ENCODE peak calls at places on chromosomes 11 and 22, in ten cellular contexts. G is upper lobe of right lung, C is A549, K is neuronal stem cell, Q is cardiac muscle cell, U is endodermal cell, F is IMR-90, S is sigmoid colon, P is pancreas, T is transverse colon. D is an unnamed sample. For H3K4me1, the result is how much of the 10 kb centered on the place peaks cover.

GRCh38 chr11:76598426-76598839 is 72.1 kb downstream of the LRRC32 start:
- DNase-seq in G (peak), C (peak), K (no peak), Q (peak), U (peak), F (peak), S (no peak), P (peak), T (no peak), D (no peak)

GRCh38 chr22:49269928-49270327 is 557.7 kb downstream of the BRD1 start:
- DNase-seq in G (no peak), C (no peak), K (peak), Q (no peak), U (peak), F (no peak), S (no peak), P (no peak), T (no peak), D (no peak)

GRCh38 chr22:20205964-20206708 is 55.3 kb upstream of the CCDC188 start:
- DNase-seq in G (peak), C (peak), K (no peak), Q (peak), U (peak), F (peak), S (peak), P (no peak), T (peak), D (no peak)

GRCh38 chr11:74085542-74085892 is 76.6 kb upstream of the UCP3 start:
- DNase-seq in G (no peak), C (no peak), K (no peak), Q (no peak), U (no peak), F (peak), S (no peak), P (no peak), T (no peak), D (no peak)

GRCh38 chr11:31974737-31975136 is 116.1 kb upstream of the RCN1 start:
- DNase-seq in G (no peak), C (no peak), K (no peak), Q (no peak), U (no peak), F (peak), S (no peak), P (no peak), T (no peak), D (no peak)

GRCh38 chr22:49084203-49084602 is 743.5 kb downstream of the BRD1 start:
- DNase-seq in G (peak), C (no peak), K (no peak), Q (no peak), U (no peak), F (no peak), S (peak), P (peak), T (no peak), D (no peak)

GRCh38 chr11:13955971-13956421 is 6.5 kb upstream of the SPON1 start:
- DNase-seq in G (no peak), C (no peak), K (peak), Q (peak), U (peak), F (peak), S (peak), P (no peak), T (peak), D (no peak)

GRCh38 chr11:134514354-134514951 is 102.4 kb upstream of the B3GAT1 start:
- DNase-seq in G (peak), C (no peak), K (no peak), Q (no peak), U (peak), F (no peak), S (peak), P (peak), T (no peak), D (peak)

GRCh38 chr11:134691474-134691873 is 279.4 kb upstream of the B3GAT1 start:
- DNase-seq in G (no peak), C (no peak), K (no peak), Q (no peak), U (no peak), F (no peak), S (no peak), P (no peak), T (no peak), D (no peak)

DNA sequence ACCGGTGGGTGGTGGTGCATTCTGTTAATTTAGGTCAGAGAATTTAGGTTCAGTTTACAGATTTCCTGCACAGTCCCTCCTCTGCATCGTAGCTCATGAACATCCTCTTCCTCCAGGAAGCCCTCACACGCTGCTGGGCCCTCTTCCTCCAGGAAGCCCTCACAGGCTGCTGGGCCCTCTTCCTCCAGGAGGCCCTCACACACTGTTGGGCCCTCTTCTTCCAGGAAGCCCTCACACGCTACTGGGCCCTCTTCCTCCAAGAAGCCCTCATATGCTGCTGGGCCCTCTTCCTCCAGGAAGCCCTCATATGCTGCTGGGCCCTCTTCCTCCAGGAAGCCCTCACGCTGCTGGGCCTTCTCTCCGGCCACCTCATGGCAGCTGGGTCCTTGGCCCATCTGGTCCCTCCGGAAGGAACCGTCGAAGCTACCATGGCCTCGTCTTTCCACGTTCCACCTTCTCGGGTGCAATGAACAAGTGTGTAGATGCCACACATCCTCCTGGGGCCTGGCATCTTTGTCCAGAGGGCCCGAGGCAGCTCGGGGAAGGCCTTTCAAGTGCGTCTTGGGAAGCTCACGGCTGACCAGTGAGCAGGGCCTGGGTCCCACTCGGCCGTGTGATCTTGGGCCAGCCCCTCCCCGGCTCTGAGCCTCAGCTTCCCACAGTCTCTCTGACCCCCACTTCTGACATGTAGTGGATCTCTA is 58.9 kb upstream of the PPARA start:
- DNase-seq in G (peak), C (no peak), K (no peak), Q (no peak), U (no peak), F (no peak), S (no peak), P (peak), T (no peak), D (peak)
- H3K4me1 ChIP-seq in G (half or more), C (half or more), K (under half), Q (under half), U (under half), F (under half), S (under half), P (half or more), T (half or more), D (half or more)

GRCh38 chr22:39244073-39244495 is 698 bp downstream of the PDGFB start:
- DNase-seq in G (no peak), C (no peak), K (no peak), Q (no peak), U (peak), F (no peak), S (no peak), P (no peak), T (no peak), D (no peak)
- H3K4me1 ChIP-seq in G (under half), C (under half), K (under half), Q (under half), U (under half), F (under half), S (under half), P (under half), T (half or more), D (half or more)

DNA sequence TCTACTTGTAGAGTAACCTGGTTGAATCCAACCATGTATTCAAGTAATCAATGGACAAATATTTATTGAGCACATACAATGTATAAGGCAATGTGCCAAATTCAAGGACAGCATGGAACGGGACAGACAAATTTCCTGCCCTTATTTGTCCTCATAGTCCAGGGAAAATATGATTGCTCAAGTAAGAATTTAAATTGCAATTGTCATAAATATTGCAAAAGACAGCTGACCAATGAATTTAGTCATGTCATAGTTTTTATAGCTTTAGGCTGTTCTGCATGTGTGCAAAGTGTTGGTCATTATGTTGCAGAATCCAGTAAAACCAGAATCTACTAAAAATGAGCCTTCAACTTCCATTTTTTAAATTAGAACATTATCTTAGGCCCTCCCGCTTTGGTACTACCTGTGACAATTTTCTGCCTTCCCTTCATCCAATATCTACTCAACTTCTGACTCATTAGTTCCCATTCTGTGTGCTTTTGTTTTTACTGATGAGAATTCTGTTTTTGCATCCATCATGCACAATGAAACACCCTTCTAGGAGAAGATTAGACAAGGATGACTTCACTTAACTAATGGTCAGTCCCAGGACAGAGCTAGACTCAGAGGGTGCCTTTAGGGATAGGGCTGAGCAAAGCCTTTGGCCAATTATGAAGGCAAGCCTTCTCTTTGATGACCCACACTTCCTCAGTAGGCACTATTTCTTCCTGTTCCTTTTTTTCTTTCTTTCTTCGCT is 45.8 kb upstream of the FIBIN start:
- DNase-seq in G (no peak), C (no peak), K (no peak), Q (no peak), U (no peak), F (peak), S (no peak), P (no peak), T (no peak), D (no peak)
- H3K4me1 ChIP-seq in G (under half), C (under half), K (under half), Q (under half), U (under half), F (under half), S (under half), P (under half), T (under half), D (under half)

GRCh38 chr22:46354993-46355305 is 19.4 kb downstream of the TRMU start:
- DNase-seq in G (no peak), C (no peak), K (no peak), Q (no peak), U (no peak), F (no peak), S (no peak), P (no peak), T (peak), D (no peak)
- H3K4me1 ChIP-seq in G (under half), C (under half), K (under half), Q (under half), U (under half), F (under half), S (under half), P (under half), T (under half), D (under half)

GRCh38 chr11:66335531-66336233 is 552 bp downstream of the RIN1 start:
- DNase-seq in G (peak), C (no peak), K (no peak), Q (peak), U (peak), F (peak), S (peak), P (peak), T (no peak), D (peak)

GRCh38 chr11:66336234-66337102 is at the start of gene RIN1:
- DNase-seq in G (peak), C (peak), K (no peak), Q (peak), U (peak), F (peak), S (peak), P (peak), T (peak), D (peak)

GRCh38 chr11:66333896-66334604 is 2.2 kb downstream of the RIN1 start:
- DNase-seq in G (peak), C (no peak), K (no peak), Q (no peak), U (no peak), F (no peak), S (no peak), P (peak), T (no peak), D (peak)

GRCh38 chr11:66333220-66333877 is 2.9 kb downstream of the RIN1 start:
- DNase-seq in G (no peak), C (no peak), K (no peak), Q (no peak), U (no peak), F (no peak), S (peak), P (peak), T (no peak), D (peak)

DNA sequence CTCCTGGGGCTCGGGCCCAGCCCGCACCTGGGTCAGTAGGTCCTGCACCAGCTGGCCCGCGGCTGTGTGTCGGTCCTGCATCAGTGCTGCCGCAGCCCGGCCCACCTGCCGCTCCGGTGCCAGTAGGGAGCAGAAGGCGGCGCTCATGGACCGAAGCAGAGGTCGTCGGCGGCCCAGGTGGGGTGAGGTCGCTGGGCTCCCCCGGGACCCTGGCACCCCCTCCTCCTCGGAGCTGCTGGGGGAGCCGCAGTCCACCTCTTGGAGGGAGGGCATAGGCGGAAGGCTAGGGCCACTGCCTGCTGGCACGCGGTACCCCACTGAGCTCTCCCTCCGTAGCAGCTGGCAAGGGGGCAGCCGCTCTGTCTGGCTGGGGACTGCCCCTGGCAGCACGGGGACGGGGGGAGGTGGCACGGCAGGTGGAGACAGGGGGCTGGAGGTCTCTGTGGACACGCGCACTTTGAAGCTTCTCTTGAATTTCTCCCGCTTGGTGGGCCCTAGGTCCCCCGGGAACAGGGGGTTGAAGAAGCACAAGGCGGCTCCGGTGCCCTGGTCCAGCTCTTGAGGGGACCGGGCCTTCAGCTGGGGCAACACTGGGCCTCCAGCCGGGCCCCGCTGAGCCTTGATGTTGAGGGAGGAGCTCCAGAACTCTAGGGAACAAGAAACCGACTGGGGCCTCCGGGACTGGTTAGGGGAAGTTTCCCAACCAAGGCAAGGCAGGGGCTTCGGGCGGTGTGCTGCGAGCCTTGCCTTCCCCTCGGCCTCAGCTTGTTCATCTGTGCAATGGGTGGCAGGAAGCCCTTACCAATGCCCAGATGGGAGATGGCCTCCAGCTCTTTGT is 1.4 kb downstream of the RIN1 start:
- DNase-seq in G (peak), C (no peak), K (no peak), Q (no peak), U (no peak), F (no peak), S (peak), P (peak), T (no peak), D (no peak)
- H3K4me1 ChIP-seq in G (under half), C (under half), K (under half), Q (under half), U (under half), F (under half), S (under half), P (under half), T (under half), D (under half)

D was measured in upper lobe of left lung.